ENCODE peak calls at places on chromosome 1, in ten cellular contexts. One of them, this sample, is unnamed.

GRCh38 chr1:197838836-197839235 is 63.6 kb upstream of the DENND1B start:
- DNase-seq in COR-L47: no peak
- DNase-seq in sciatic nerve: no peak
- DNase-seq in globus pallidus: no peak
- DNase-seq in mucosa of descending colon: no peak
- DNase-seq in naive thymus-derived CD8-positive, alpha-beta T cell: no peak
- DNase-seq in naive thymus-derived CD4-positive, alpha-beta T cell: no peak
- DNase-seq in stimulated activated CD4-positive, alpha-beta T cell treated with anti-CD3 and anti-CD28 coated beads, Interleukin-15, amount 100 ng/mL, for 1 hour: no peak
- DNase-seq in activated CD8-positive, alpha-beta memory T cell treated with anti-CD3 and anti-CD28 coated beads for 1 hour: no peak
- DNase-seq in HFF-Myc: peak
- DNase-seq in this sample: no peak

GRCh38 chr1:230272557-230272956 is 153.6 kb downstream of the PGBD5 start:
- DNase-seq in COR-L47: no peak
- DNase-seq in sciatic nerve: peak
- DNase-seq in globus pallidus: no peak
- DNase-seq in mucosa of descending colon: no peak
- DNase-seq in naive thymus-derived CD8-positive, alpha-beta T cell: no peak
- DNase-seq in naive thymus-derived CD4-positive, alpha-beta T cell: no peak
- DNase-seq in stimulated activated CD4-positive, alpha-beta T cell treated with anti-CD3 and anti-CD28 coated beads, Interleukin-15, amount 100 ng/mL, for 1 hour: no peak
- DNase-seq in activated CD8-positive, alpha-beta memory T cell treated with anti-CD3 and anti-CD28 coated beads for 1 hour: no peak
- DNase-seq in HFF-Myc: no peak
- DNase-seq in this sample: no peak

GRCh38 chr1:9671377-9672140 is 20.0 kb downstream of the PIK3CD start:
- DNase-seq in COR-L47: no peak
- DNase-seq in sciatic nerve: no peak
- DNase-seq in globus pallidus: no peak
- DNase-seq in mucosa of descending colon: no peak
- DNase-seq in naive thymus-derived CD8-positive, alpha-beta T cell: no peak
- DNase-seq in naive thymus-derived CD4-positive, alpha-beta T cell: no peak
- DNase-seq in stimulated activated CD4-positive, alpha-beta T cell treated with anti-CD3 and anti-CD28 coated beads, Interleukin-15, amount 100 ng/mL, for 1 hour: no peak
- DNase-seq in activated CD8-positive, alpha-beta memory T cell treated with anti-CD3 and anti-CD28 coated beads for 1 hour: no peak
- DNase-seq in HFF-Myc: no peak
- DNase-seq in this sample: no peak

GRCh38 chr1:3441449-3441848 is 13.0 kb upstream of the ARHGEF16 start:
- DNase-seq in COR-L47: no peak
- DNase-seq in sciatic nerve: no peak
- DNase-seq in globus pallidus: peak
- DNase-seq in mucosa of descending colon: no peak
- DNase-seq in naive thymus-derived CD8-positive, alpha-beta T cell: no peak
- DNase-seq in naive thymus-derived CD4-positive, alpha-beta T cell: no peak
- DNase-seq in stimulated activated CD4-positive, alpha-beta T cell treated with anti-CD3 and anti-CD28 coated beads, Interleukin-15, amount 100 ng/mL, for 1 hour: no peak
- DNase-seq in activated CD8-positive, alpha-beta memory T cell treated with anti-CD3 and anti-CD28 coated beads for 1 hour: no peak
- DNase-seq in HFF-Myc: no peak
- DNase-seq in this sample: no peak

GRCh38 chr1:27109103-27109822 is 45.7 kb downstream of the SLC9A1 start:
- DNase-seq in COR-L47: no peak
- DNase-seq in sciatic nerve: no peak
- DNase-seq in globus pallidus: no peak
- DNase-seq in mucosa of descending colon: peak
- DNase-seq in naive thymus-derived CD8-positive, alpha-beta T cell: no peak
- DNase-seq in naive thymus-derived CD4-positive, alpha-beta T cell: no peak
- DNase-seq in stimulated activated CD4-positive, alpha-beta T cell treated with anti-CD3 and anti-CD28 coated beads, Interleukin-15, amount 100 ng/mL, for 1 hour: no peak
- DNase-seq in activated CD8-positive, alpha-beta memory T cell treated with anti-CD3 and anti-CD28 coated beads for 1 hour: no peak
- DNase-seq in HFF-Myc: no peak
- DNase-seq in this sample: peak

GRCh38 chr1:234213576-234214128 is 159.6 kb upstream of the COA6 start:
- DNase-seq in COR-L47: no peak
- DNase-seq in sciatic nerve: no peak
- DNase-seq in globus pallidus: peak
- DNase-seq in mucosa of descending colon: no peak
- DNase-seq in naive thymus-derived CD8-positive, alpha-beta T cell: no peak
- DNase-seq in naive thymus-derived CD4-positive, alpha-beta T cell: no peak
- DNase-seq in stimulated activated CD4-positive, alpha-beta T cell treated with anti-CD3 and anti-CD28 coated beads, Interleukin-15, amount 100 ng/mL, for 1 hour: no peak
- DNase-seq in activated CD8-positive, alpha-beta memory T cell treated with anti-CD3 and anti-CD28 coated beads for 1 hour: no peak
- DNase-seq in HFF-Myc: no peak
- DNase-seq in this sample: no peak

GRCh38 chr1:68438310-68438709 is 11.4 kb downstream of the RPE65 start:
- DNase-seq in COR-L47: no peak
- DNase-seq in sciatic nerve: no peak
- DNase-seq in globus pallidus: no peak
- DNase-seq in mucosa of descending colon: no peak
- DNase-seq in naive thymus-derived CD8-positive, alpha-beta T cell: no peak
- DNase-seq in naive thymus-derived CD4-positive, alpha-beta T cell: no peak
- DNase-seq in stimulated activated CD4-positive, alpha-beta T cell treated with anti-CD3 and anti-CD28 coated beads, Interleukin-15, amount 100 ng/mL, for 1 hour: no peak
- DNase-seq in activated CD8-positive, alpha-beta memory T cell treated with anti-CD3 and anti-CD28 coated beads for 1 hour: no peak
- DNase-seq in HFF-Myc: no peak
- DNase-seq in this sample: no peak

GRCh38 chr1:174217787-174218574 is 58.7 kb downstream of the RABGAP1L start:
- DNase-seq in COR-L47: peak
- DNase-seq in sciatic nerve: no peak
- DNase-seq in globus pallidus: peak
- DNase-seq in mucosa of descending colon: no peak
- DNase-seq in naive thymus-derived CD8-positive, alpha-beta T cell: no peak
- DNase-seq in naive thymus-derived CD4-positive, alpha-beta T cell: peak
- DNase-seq in stimulated activated CD4-positive, alpha-beta T cell treated with anti-CD3 and anti-CD28 coated beads, Interleukin-15, amount 100 ng/mL, for 1 hour: no peak
- DNase-seq in activated CD8-positive, alpha-beta memory T cell treated with anti-CD3 and anti-CD28 coated beads for 1 hour: no peak
- DNase-seq in HFF-Myc: peak
- DNase-seq in this sample: peak